ENCODE peak calls at places on chromosomes 13 and 19, in four cellular contexts. K is hippocampal formation, H is cardiac muscle cell, P is right lobe of liver. S is an unnamed sample.

GRCh38 chr19:45311640-45312039 is 11.0 kb downstream of the CKM start:
- DNase-seq in K (no peak), H (no peak), P (no peak), S (no peak)

GRCh38 chr13:112818040-112818697 is 128.3 kb downstream of the ATP11A start:
- DNase-seq in K (no peak), H (no peak), P (no peak), S (no peak)

GRCh38 chr19:36060430-36060829 is 5.7 kb downstream of the WDR62 start:
- DNase-seq in K (peak; percentile 64), H (peak; percentile 70), P (peak; percentile 52), S (peak; percentile 81)

GRCh38 chr19:57465680-57466381 is 8.9 kb upstream of the VN1R1 start:
- DNase-seq in K (no peak), H (no peak), P (no peak), S (no peak)

GRCh38 chr13:21234537-21234936 is 58.1 kb downstream of the MRPL57 start:
- DNase-seq in K (no peak), H (no peak), P (no peak), S (no peak)

GRCh38 chr19:14368011-14368513 is 13.2 kb upstream of the ADGRE5 start:
- DNase-seq in K (no peak), H (no peak), P (no peak), S (no peak)

GRCh38 chr13:32811297-32811800 is 204.9 kb upstream of the KL start:
- DNase-seq in K (no peak), H (no peak), P (no peak), S (no peak)

GRCh38 chr13:32917504-32917903 is 98.7 kb upstream of the KL start:
- DNase-seq in K (no peak), H (no peak), P (no peak), S (no peak)

GRCh38 chr13:84641491-84641890 is 759.2 kb upstream of the SLITRK1 start:
- DNase-seq in K (no peak), H (no peak), P (no peak), S (no peak)

GRCh38 chr19:5364674-5365073 is 24.1 kb upstream of the PTPRS start:
- DNase-seq in K (no peak), H (no peak), P (no peak), S (no peak)

GRCh38 chr13:97279913-97280312 is 57.8 kb downstream of the MBNL2 start:
- DNase-seq in K (no peak), H (no peak), P (no peak), S (no peak)

GRCh38 chr19:1396019-1396767 is 5.1 kb downstream of the GAMT start:
- DNase-seq in K (no peak), H (no peak), P (no peak), S (no peak)